ENCODE peak calls at places on chromosomes 16 and 17, in ten cellular contexts. One of them, this sample, is unnamed.

GRCh38 chr17:19508327-19508867 is 25.3 kb upstream of the SLC47A1 start:
- DNase-seq in lower leg skin: no peak
- DNase-seq in A549: peak
- DNase-seq in fibroblast of the aortic adventitia: no peak
- DNase-seq in skeletal muscle cell: no peak
- DNase-seq in heart right ventricle: peak
- DNase-seq in IMR-90: no peak
- DNase-seq in AG10803: no peak
- DNase-seq in AG04449: no peak
- DNase-seq in CD4-positive, CD25-positive, alpha-beta regulatory T cell: no peak
- DNase-seq in this sample: no peak

GRCh38 chr17:65463242-65463641 is 98.2 kb downstream of the AXIN2 start:
- DNase-seq in lower leg skin: peak
- DNase-seq in A549: no peak
- DNase-seq in fibroblast of the aortic adventitia: peak
- DNase-seq in skeletal muscle cell: peak
- DNase-seq in heart right ventricle: peak
- DNase-seq in IMR-90: peak
- DNase-seq in AG10803: peak
- DNase-seq in AG04449: no peak
- DNase-seq in CD4-positive, CD25-positive, alpha-beta regulatory T cell: no peak
- DNase-seq in this sample: no peak

GRCh38 chr16:75267631-75268264 is 16.3 kb upstream of the BCAR1 start:
- DNase-seq in lower leg skin: no peak
- DNase-seq in A549: peak
- DNase-seq in fibroblast of the aortic adventitia: peak
- DNase-seq in skeletal muscle cell: no peak
- DNase-seq in heart right ventricle: peak
- DNase-seq in IMR-90: peak
- DNase-seq in AG10803: no peak
- DNase-seq in AG04449: no peak
- DNase-seq in CD4-positive, CD25-positive, alpha-beta regulatory T cell: no peak
- DNase-seq in this sample: no peak

GRCh38 chr17:61406871-61407210 is 7.2 kb downstream of the TBX2 start:
- DNase-seq in lower leg skin: no peak
- DNase-seq in A549: no peak
- DNase-seq in fibroblast of the aortic adventitia: no peak
- DNase-seq in skeletal muscle cell: no peak
- DNase-seq in heart right ventricle: no peak
- DNase-seq in IMR-90: no peak
- DNase-seq in AG10803: no peak
- DNase-seq in AG04449: no peak
- DNase-seq in CD4-positive, CD25-positive, alpha-beta regulatory T cell: no peak
- DNase-seq in this sample: no peak

GRCh38 chr17:7047566-7047965 is 3.7 kb upstream of the SLC16A11 start:
- DNase-seq in lower leg skin: no peak
- DNase-seq in A549: no peak
- DNase-seq in fibroblast of the aortic adventitia: no peak
- DNase-seq in skeletal muscle cell: no peak
- DNase-seq in heart right ventricle: no peak
- DNase-seq in IMR-90: no peak
- DNase-seq in AG10803: no peak
- DNase-seq in AG04449: no peak
- DNase-seq in CD4-positive, CD25-positive, alpha-beta regulatory T cell: no peak
- DNase-seq in this sample: no peak

GRCh38 chr16:24253192-24253591 is 2.9 kb upstream of the CACNG3 start:
- DNase-seq in lower leg skin: no peak
- DNase-seq in A549: peak
- DNase-seq in fibroblast of the aortic adventitia: peak
- DNase-seq in skeletal muscle cell: no peak
- DNase-seq in heart right ventricle: peak
- DNase-seq in IMR-90: peak
- DNase-seq in AG10803: peak
- DNase-seq in AG04449: no peak
- DNase-seq in CD4-positive, CD25-positive, alpha-beta regulatory T cell: peak
- DNase-seq in this sample: no peak

GRCh38 chr17:72077326-72077960 is 43.4 kb upstream of the SOX9 start:
- DNase-seq in lower leg skin: no peak
- DNase-seq in A549: no peak
- DNase-seq in fibroblast of the aortic adventitia: no peak
- DNase-seq in skeletal muscle cell: no peak
- DNase-seq in heart right ventricle: no peak
- DNase-seq in IMR-90: peak
- DNase-seq in AG10803: no peak
- DNase-seq in AG04449: no peak
- DNase-seq in CD4-positive, CD25-positive, alpha-beta regulatory T cell: no peak
- DNase-seq in this sample: no peak

GRCh38 chr16:84503751-84504395 is 586 bp downstream of the MEAK7 start:
- DNase-seq in lower leg skin: no peak
- DNase-seq in A549: no peak
- DNase-seq in fibroblast of the aortic adventitia: peak
- DNase-seq in skeletal muscle cell: no peak
- DNase-seq in heart right ventricle: no peak
- DNase-seq in IMR-90: peak
- DNase-seq in AG10803: peak
- DNase-seq in AG04449: no peak
- DNase-seq in CD4-positive, CD25-positive, alpha-beta regulatory T cell: no peak
- DNase-seq in this sample: no peak

GRCh38 chr16:19166500-19166899 is 1.5 kb upstream of the SYT17 start:
- DNase-seq in lower leg skin: no peak
- DNase-seq in A549: no peak
- DNase-seq in fibroblast of the aortic adventitia: no peak
- DNase-seq in skeletal muscle cell: no peak
- DNase-seq in heart right ventricle: no peak
- DNase-seq in IMR-90: no peak
- DNase-seq in AG10803: no peak
- DNase-seq in AG04449: no peak
- DNase-seq in CD4-positive, CD25-positive, alpha-beta regulatory T cell: no peak
- DNase-seq in this sample: no peak

GRCh38 chr16:19169081-19169639 is 1.1 kb downstream of the SYT17 start:
- DNase-seq in lower leg skin: no peak
- DNase-seq in A549: no peak
- DNase-seq in fibroblast of the aortic adventitia: no peak
- DNase-seq in skeletal muscle cell: no peak
- DNase-seq in heart right ventricle: no peak
- DNase-seq in IMR-90: no peak
- DNase-seq in AG10803: no peak
- DNase-seq in AG04449: no peak
- DNase-seq in CD4-positive, CD25-positive, alpha-beta regulatory T cell: no peak
- DNase-seq in this sample: no peak

GRCh38 chr16:19170043-19170655 is 2.1 kb downstream of the SYT17 start:
- DNase-seq in lower leg skin: no peak
- DNase-seq in A549: no peak
- DNase-seq in fibroblast of the aortic adventitia: no peak
- DNase-seq in skeletal muscle cell: no peak
- DNase-seq in heart right ventricle: no peak
- DNase-seq in IMR-90: no peak
- DNase-seq in AG10803: no peak
- DNase-seq in AG04449: no peak
- DNase-seq in CD4-positive, CD25-positive, alpha-beta regulatory T cell: no peak
- DNase-seq in this sample: no peak

GRCh38 chr16:19168173-19169080 is at the start of gene SYT17:
- DNase-seq in lower leg skin: no peak
- DNase-seq in A549: peak
- DNase-seq in fibroblast of the aortic adventitia: no peak
- DNase-seq in skeletal muscle cell: no peak
- DNase-seq in heart right ventricle: peak
- DNase-seq in IMR-90: no peak
- DNase-seq in AG10803: no peak
- DNase-seq in AG04449: no peak
- DNase-seq in CD4-positive, CD25-positive, alpha-beta regulatory T cell: no peak
- DNase-seq in this sample: no peak

DNA sequence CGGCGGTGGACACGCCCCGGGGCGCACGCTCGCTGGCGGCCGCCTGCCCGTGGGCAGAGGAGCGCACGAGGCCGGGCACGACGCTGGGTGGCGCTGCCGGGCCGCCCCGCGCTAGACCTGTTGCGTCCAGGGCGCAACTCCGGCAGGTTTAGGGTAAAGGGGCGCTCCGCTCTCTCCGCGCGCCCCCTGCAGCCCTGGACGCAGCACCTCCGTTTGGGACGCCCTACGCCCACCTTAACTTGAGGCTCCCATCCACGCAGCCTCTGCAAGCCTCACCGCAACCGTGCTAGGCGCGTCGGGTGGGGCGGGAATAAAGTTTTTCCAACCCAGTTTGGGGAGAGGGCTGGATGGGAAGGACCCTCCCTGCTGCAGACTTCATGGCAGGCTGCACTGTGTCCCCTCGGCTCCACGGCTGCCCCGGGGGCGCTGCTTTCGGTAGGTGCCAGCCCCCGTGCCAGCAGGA is 299 bp upstream of the SYT17 start:
- DNase-seq in lower leg skin: no peak
- DNase-seq in A549: peak
- DNase-seq in fibroblast of the aortic adventitia: peak
- DNase-seq in skeletal muscle cell: no peak
- DNase-seq in heart right ventricle: peak
- DNase-seq in IMR-90: peak
- DNase-seq in AG10803: peak
- DNase-seq in AG04449: no peak
- DNase-seq in CD4-positive, CD25-positive, alpha-beta regulatory T cell: peak
- DNase-seq in this sample: peak
- H3K4me3 ChIP-seq in lower leg skin: no peak
- H3K4me3 ChIP-seq in A549: peak
- H3K4me3 ChIP-seq in fibroblast of the aortic adventitia: no peak
- H3K4me3 ChIP-seq in skeletal muscle cell: peak
- H3K4me3 ChIP-seq in heart right ventricle: peak
- H3K4me3 ChIP-seq in IMR-90: peak
- H3K4me3 ChIP-seq in AG10803: no peak
- H3K4me3 ChIP-seq in AG04449: peak
- H3K4me3 ChIP-seq in CD4-positive, CD25-positive, alpha-beta regulatory T cell: no peak
- H3K4me3 ChIP-seq in this sample: peak

GRCh38 chr17:2215616-2216364 is 87.8 kb downstream of the SMG6 start:
- DNase-seq in lower leg skin: no peak
- DNase-seq in A549: no peak
- DNase-seq in fibroblast of the aortic adventitia: peak
- DNase-seq in skeletal muscle cell: peak
- DNase-seq in heart right ventricle: peak
- DNase-seq in IMR-90: peak
- DNase-seq in AG10803: peak
- DNase-seq in AG04449: no peak
- DNase-seq in CD4-positive, CD25-positive, alpha-beta regulatory T cell: peak
- DNase-seq in this sample: peak

GRCh38 chr17:2214887-2215615 is 88.5 kb downstream of the SMG6 start:
- DNase-seq in lower leg skin: no peak
- DNase-seq in A549: no peak
- DNase-seq in fibroblast of the aortic adventitia: peak
- DNase-seq in skeletal muscle cell: no peak
- DNase-seq in heart right ventricle: peak
- DNase-seq in IMR-90: peak
- DNase-seq in AG10803: peak
- DNase-seq in AG04449: no peak
- DNase-seq in CD4-positive, CD25-positive, alpha-beta regulatory T cell: peak
- DNase-seq in this sample: no peak

GRCh38 chr17:2212328-2212981 is 91.1 kb downstream of the SMG6 start:
- DNase-seq in lower leg skin: peak
- DNase-seq in A549: no peak
- DNase-seq in fibroblast of the aortic adventitia: peak
- DNase-seq in skeletal muscle cell: no peak
- DNase-seq in heart right ventricle: no peak
- DNase-seq in IMR-90: peak
- DNase-seq in AG10803: peak
- DNase-seq in AG04449: no peak
- DNase-seq in CD4-positive, CD25-positive, alpha-beta regulatory T cell: no peak
- DNase-seq in this sample: peak

GRCh38 chr17:2213291-2213960 is 90.2 kb downstream of the SMG6 start:
- DNase-seq in lower leg skin: no peak
- DNase-seq in A549: no peak
- DNase-seq in fibroblast of the aortic adventitia: peak
- DNase-seq in skeletal muscle cell: no peak
- DNase-seq in heart right ventricle: no peak
- DNase-seq in IMR-90: peak
- DNase-seq in AG10803: peak
- DNase-seq in AG04449: no peak
- DNase-seq in CD4-positive, CD25-positive, alpha-beta regulatory T cell: no peak
- DNase-seq in this sample: no peak

GRCh38 chr17:2214047-2214717 is 89.4 kb downstream of the SMG6 start:
- DNase-seq in lower leg skin: peak
- DNase-seq in A549: no peak
- DNase-seq in fibroblast of the aortic adventitia: peak
- DNase-seq in skeletal muscle cell: peak
- DNase-seq in heart right ventricle: peak
- DNase-seq in IMR-90: peak
- DNase-seq in AG10803: peak
- DNase-seq in AG04449: no peak
- DNase-seq in CD4-positive, CD25-positive, alpha-beta regulatory T cell: no peak
- DNase-seq in this sample: peak
- H3K4me3 ChIP-seq in lower leg skin: no peak
- H3K4me3 ChIP-seq in A549: no peak
- H3K4me3 ChIP-seq in fibroblast of the aortic adventitia: peak
- H3K4me3 ChIP-seq in skeletal muscle cell: peak
- H3K4me3 ChIP-seq in heart right ventricle: no peak
- H3K4me3 ChIP-seq in IMR-90: peak
- H3K4me3 ChIP-seq in AG10803: peak
- H3K4me3 ChIP-seq in AG04449: peak
- H3K4me3 ChIP-seq in CD4-positive, CD25-positive, alpha-beta regulatory T cell: peak
- H3K4me3 ChIP-seq in this sample: no peak

GRCh38 chr17:31308935-31309334 is 4.9 kb downstream of the EVI2B start:
- DNase-seq in lower leg skin: no peak
- DNase-seq in A549: no peak
- DNase-seq in fibroblast of the aortic adventitia: no peak
- DNase-seq in skeletal muscle cell: no peak
- DNase-seq in heart right ventricle: no peak
- DNase-seq in IMR-90: no peak
- DNase-seq in AG10803: no peak
- DNase-seq in AG04449: no peak
- DNase-seq in CD4-positive, CD25-positive, alpha-beta regulatory T cell: no peak
- DNase-seq in this sample: no peak

GRCh38 chr17:31310260-31310659 is 3.6 kb downstream of the EVI2B start:
- DNase-seq in lower leg skin: no peak
- DNase-seq in A549: no peak
- DNase-seq in fibroblast of the aortic adventitia: no peak
- DNase-seq in skeletal muscle cell: no peak
- DNase-seq in heart right ventricle: no peak
- DNase-seq in IMR-90: no peak
- DNase-seq in AG10803: no peak
- DNase-seq in AG04449: no peak
- DNase-seq in CD4-positive, CD25-positive, alpha-beta regulatory T cell: peak
- DNase-seq in this sample: no peak

GRCh38 chr17:31310877-31311276 is 3.0 kb downstream of the EVI2B start:
- DNase-seq in lower leg skin: no peak
- DNase-seq in A549: no peak
- DNase-seq in fibroblast of the aortic adventitia: no peak
- DNase-seq in skeletal muscle cell: no peak
- DNase-seq in heart right ventricle: no peak
- DNase-seq in IMR-90: no peak
- DNase-seq in AG10803: no peak
- DNase-seq in AG04449: no peak
- DNase-seq in CD4-positive, CD25-positive, alpha-beta regulatory T cell: peak
- DNase-seq in this sample: no peak

GRCh38 chr17:31308372-31308905 is 5.4 kb downstream of the EVI2B start:
- DNase-seq in lower leg skin: no peak
- DNase-seq in A549: no peak
- DNase-seq in fibroblast of the aortic adventitia: no peak
- DNase-seq in skeletal muscle cell: no peak
- DNase-seq in heart right ventricle: no peak
- DNase-seq in IMR-90: no peak
- DNase-seq in AG10803: no peak
- DNase-seq in AG04449: no peak
- DNase-seq in CD4-positive, CD25-positive, alpha-beta regulatory T cell: no peak
- DNase-seq in this sample: no peak

GRCh38 chr17:31309525-31309924 is 4.3 kb downstream of the EVI2B start:
- DNase-seq in lower leg skin: no peak
- DNase-seq in A549: no peak
- DNase-seq in fibroblast of the aortic adventitia: no peak
- DNase-seq in skeletal muscle cell: no peak
- DNase-seq in heart right ventricle: no peak
- DNase-seq in IMR-90: no peak
- DNase-seq in AG10803: no peak
- DNase-seq in AG04449: no peak
- DNase-seq in CD4-positive, CD25-positive, alpha-beta regulatory T cell: peak
- DNase-seq in this sample: no peak
- H3K4me3 ChIP-seq in lower leg skin: no peak
- H3K4me3 ChIP-seq in A549: no peak
- H3K4me3 ChIP-seq in fibroblast of the aortic adventitia: no peak
- H3K4me3 ChIP-seq in skeletal muscle cell: no peak
- H3K4me3 ChIP-seq in heart right ventricle: no peak
- H3K4me3 ChIP-seq in IMR-90: no peak
- H3K4me3 ChIP-seq in AG10803: no peak
- H3K4me3 ChIP-seq in AG04449: no peak
- H3K4me3 ChIP-seq in CD4-positive, CD25-positive, alpha-beta regulatory T cell: peak
- H3K4me3 ChIP-seq in this sample: peak

DNA sequence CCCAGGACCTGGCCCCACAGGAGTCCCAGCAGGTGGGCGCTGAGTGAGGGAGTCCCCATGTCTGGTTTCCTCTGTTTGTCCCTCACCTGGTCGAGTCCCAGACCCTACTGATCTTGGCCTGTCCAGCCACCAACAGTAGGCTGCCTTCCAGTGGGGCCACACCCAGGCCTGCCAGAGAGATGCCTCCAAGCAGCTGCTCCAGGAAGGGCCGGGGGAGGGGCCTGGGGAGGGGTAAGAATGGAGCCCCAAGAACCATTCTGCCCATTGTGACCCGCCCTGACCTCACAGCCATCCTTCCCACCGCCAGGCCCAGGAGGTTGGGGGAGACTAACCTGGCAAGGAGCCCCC is 736 bp downstream of the SPATA20 start:
- DNase-seq in lower leg skin: no peak
- DNase-seq in A549: no peak
- DNase-seq in fibroblast of the aortic adventitia: no peak
- DNase-seq in skeletal muscle cell: no peak
- DNase-seq in heart right ventricle: no peak
- DNase-seq in IMR-90: no peak
- DNase-seq in AG10803: no peak
- DNase-seq in AG04449: no peak
- DNase-seq in CD4-positive, CD25-positive, alpha-beta regulatory T cell: no peak
- DNase-seq in this sample: no peak
- H3K4me3 ChIP-seq in lower leg skin: no peak
- H3K4me3 ChIP-seq in A549: peak
- H3K4me3 ChIP-seq in fibroblast of the aortic adventitia: peak
- H3K4me3 ChIP-seq in skeletal muscle cell: peak
- H3K4me3 ChIP-seq in heart right ventricle: no peak
- H3K4me3 ChIP-seq in IMR-90: peak
- H3K4me3 ChIP-seq in AG10803: peak
- H3K4me3 ChIP-seq in AG04449: peak
- H3K4me3 ChIP-seq in CD4-positive, CD25-positive, alpha-beta regulatory T cell: no peak
- H3K4me3 ChIP-seq in this sample: peak

This sample was measured in suprapubic skin.